ENCODE peak calls at places on chromosome 4, in seven cellular contexts. One of them, this sample, is unnamed.

GRCh38 chr4:123415977-123416376 is 19.4 kb downstream of the SPRY1 start:
- DNase-seq in RWPE1: no peak
- DNase-seq in WTC11: no peak
- DNase-seq in breast epithelium: no peak
- DNase-seq in stomach: no peak
- DNase-seq in left ventricle myocardium inferior: no peak
- DNase-seq in lower lobe of right lung: no peak
- DNase-seq in this sample: no peak

GRCh38 chr4:37597019-37597418 is 89.2 kb downstream of the RELL1 start:
- DNase-seq in WTC11: no peak
- DNase-seq in left ventricle myocardium inferior: no peak
- DNase-seq in stomach: no peak
- DNase-seq in RWPE1: no peak
- DNase-seq in breast epithelium: no peak
- DNase-seq in lower lobe of right lung: no peak
- DNase-seq in this sample: no peak

GRCh38 chr4:62209757-62210156 is 1009.6 kb downstream of the ADGRL3 start:
- DNase-seq in left ventricle myocardium inferior: no peak
- DNase-seq in RWPE1: no peak
- DNase-seq in breast epithelium: no peak
- DNase-seq in WTC11: no peak
- DNase-seq in lower lobe of right lung: no peak
- DNase-seq in stomach: no peak
- DNase-seq in this sample: no peak

GRCh38 chr4:185244763-185245162 is 35.4 kb downstream of the SNX25 start:
- DNase-seq in WTC11: no peak
- DNase-seq in RWPE1: no peak
- DNase-seq in stomach: no peak
- DNase-seq in left ventricle myocardium inferior: no peak
- DNase-seq in breast epithelium: no peak
- DNase-seq in lower lobe of right lung: no peak
- DNase-seq in this sample: no peak

GRCh38 chr4:112702892-112703291 is 65.9 kb downstream of the LARP7 start:
- DNase-seq in left ventricle myocardium inferior: no peak
- DNase-seq in RWPE1: no peak
- DNase-seq in stomach: no peak
- DNase-seq in WTC11: no peak
- DNase-seq in breast epithelium: no peak
- DNase-seq in lower lobe of right lung: no peak
- DNase-seq in this sample: no peak

GRCh38 chr4:118814901-118815300 is 21.0 kb downstream of the SEC24D start:
- DNase-seq in RWPE1: no peak
- DNase-seq in left ventricle myocardium inferior: no peak
- DNase-seq in WTC11: no peak
- DNase-seq in lower lobe of right lung: no peak
- DNase-seq in stomach: no peak
- DNase-seq in breast epithelium: no peak
- DNase-seq in this sample: no peak

GRCh38 chr4:114599231-114600065 is 841 bp downstream of the UGT8 start:
- DNase-seq in WTC11: peak; percentile 53
- DNase-seq in lower lobe of right lung: no peak
- DNase-seq in stomach: peak; percentile 43
- DNase-seq in left ventricle myocardium inferior: no peak
- DNase-seq in RWPE1: peak; percentile 27
- DNase-seq in breast epithelium: no peak
- DNase-seq in this sample: peak; percentile 15

GRCh38 chr4:140102406-140102805 is 51.6 kb downstream of the MAML3 start:
- DNase-seq in breast epithelium: no peak
- DNase-seq in WTC11: no peak
- DNase-seq in left ventricle myocardium inferior: no peak
- DNase-seq in stomach: no peak
- DNase-seq in RWPE1: no peak
- DNase-seq in lower lobe of right lung: no peak
- DNase-seq in this sample: no peak

GRCh38 chr4:107036602-107037151 is 564 bp upstream of the DKK2 start:
- DNase-seq in WTC11: no peak
- DNase-seq in lower lobe of right lung: no peak
- DNase-seq in RWPE1: no peak
- DNase-seq in breast epithelium: no peak
- DNase-seq in left ventricle myocardium inferior: no peak
- DNase-seq in stomach: no peak
- DNase-seq in this sample: no peak

GRCh38 chr4:176745902-176746301 is 46.8 kb downstream of the VEGFC start:
- DNase-seq in stomach: no peak
- DNase-seq in WTC11: no peak
- DNase-seq in breast epithelium: no peak
- DNase-seq in lower lobe of right lung: no peak
- DNase-seq in RWPE1: no peak
- DNase-seq in left ventricle myocardium inferior: no peak
- DNase-seq in this sample: no peak

GRCh38 chr4:102438873-102439614 is 62.1 kb upstream of the NFKB1 start:
- DNase-seq in left ventricle myocardium inferior: no peak
- DNase-seq in RWPE1: peak; percentile 75
- DNase-seq in stomach: no peak
- DNase-seq in breast epithelium: no peak
- DNase-seq in lower lobe of right lung: no peak
- DNase-seq in WTC11: no peak
- DNase-seq in this sample: no peak

GRCh38 chr4:100591156-100591876 is 73.5 kb upstream of the EMCN start:
- DNase-seq in lower lobe of right lung: peak; percentile 56
- DNase-seq in breast epithelium: no peak
- DNase-seq in stomach: peak; percentile 86
- DNase-seq in RWPE1: no peak
- DNase-seq in left ventricle myocardium inferior: peak; percentile 51
- DNase-seq in WTC11: no peak
- DNase-seq in this sample: no peak

GRCh38 chr4:2798399-2799301 is 5.8 kb downstream of the SH3BP2 start:
- DNase-seq in RWPE1: no peak
- DNase-seq in left ventricle myocardium inferior: peak; percentile 81
- DNase-seq in lower lobe of right lung: peak; percentile 88
- DNase-seq in breast epithelium: no peak
- DNase-seq in stomach: peak; percentile 73
- DNase-seq in WTC11: no peak
- DNase-seq in this sample: peak; percentile 75

GRCh38 chr4:36208884-36209473 is 35.3 kb downstream of the ARAP2 start:
- DNase-seq in RWPE1: no peak
- DNase-seq in left ventricle myocardium inferior: no peak
- DNase-seq in lower lobe of right lung: no peak
- DNase-seq in stomach: no peak
- DNase-seq in breast epithelium: no peak
- DNase-seq in WTC11: no peak
- DNase-seq in this sample: peak; percentile 21

GRCh38 chr4:2101346-2102044 is 42.4 kb downstream of the NAT8L start:
- DNase-seq in WTC11: no peak
- DNase-seq in breast epithelium: no peak
- DNase-seq in RWPE1: peak; percentile 62
- DNase-seq in stomach: no peak
- DNase-seq in left ventricle myocardium inferior: no peak
- DNase-seq in lower lobe of right lung: no peak
- DNase-seq in this sample: no peak

DNA sequence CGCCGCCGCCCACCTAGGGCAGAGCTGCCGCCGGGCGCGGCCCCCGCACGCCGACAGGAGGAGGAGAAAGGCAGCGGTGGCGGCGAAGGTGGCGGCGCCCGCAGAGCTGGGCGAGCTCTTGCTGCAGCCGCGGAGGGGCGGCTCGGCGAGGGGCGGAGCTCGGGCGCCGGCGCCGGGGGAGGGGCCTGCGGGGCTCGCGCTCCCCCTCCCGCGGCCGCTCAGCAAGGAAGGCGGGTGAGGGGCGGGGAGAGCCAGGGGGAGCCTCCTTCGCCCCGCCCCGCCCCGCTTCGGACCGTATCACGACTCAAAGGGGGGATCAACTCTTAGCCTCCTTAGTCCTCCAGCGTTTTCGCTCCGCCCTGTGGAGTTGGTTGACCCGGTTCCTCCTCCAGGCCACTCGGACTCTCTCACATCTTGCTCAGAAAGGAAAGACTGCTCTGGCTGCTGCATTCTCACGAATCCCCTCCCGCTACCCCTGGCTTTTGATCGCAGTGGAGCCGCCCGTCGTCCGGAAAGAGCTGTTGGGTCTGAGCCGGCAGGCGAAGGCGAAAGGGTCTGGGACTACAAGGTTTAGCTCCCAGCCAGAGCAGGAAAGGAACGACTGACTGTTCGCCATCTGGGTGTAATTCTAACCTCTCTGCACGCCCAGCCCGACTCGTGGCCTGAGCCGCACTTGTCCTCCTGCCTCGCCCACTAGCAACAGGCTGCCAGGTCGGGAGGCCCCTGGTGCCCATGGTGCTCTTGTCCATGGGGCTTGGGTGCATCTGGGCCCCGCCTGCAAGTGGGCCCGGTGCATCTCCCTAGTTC is at the start of gene ATP8A1:
- DNase-seq in WTC11: peak; percentile 94
- DNase-seq in stomach: peak; percentile 95
- DNase-seq in RWPE1: peak; percentile 92
- DNase-seq in breast epithelium: peak; percentile 85
- DNase-seq in left ventricle myocardium inferior: peak; percentile 96
- DNase-seq in lower lobe of right lung: peak; percentile 96
- DNase-seq in this sample: peak; percentile 97
- TF ChIP-seq CTCF in WTC11: no peak
- TF ChIP-seq CTCF in stomach: peak; percentile 12
- TF ChIP-seq CTCF in RWPE1: no peak
- TF ChIP-seq CTCF in breast epithelium: peak; percentile 17
- TF ChIP-seq CTCF in left ventricle myocardium inferior: no peak
- TF ChIP-seq CTCF in lower lobe of right lung: no peak
- TF ChIP-seq CTCF in this sample: no peak

GRCh38 chr4:21139327-21139726 is 439.1 kb downstream of the PACRGL start:
- DNase-seq in WTC11: no peak
- DNase-seq in stomach: no peak
- DNase-seq in left ventricle myocardium inferior: no peak
- DNase-seq in lower lobe of right lung: no peak
- DNase-seq in breast epithelium: no peak
- DNase-seq in RWPE1: no peak
- DNase-seq in this sample: no peak

GRCh38 chr4:21136231-21136630 is 436.0 kb downstream of the PACRGL start:
- DNase-seq in left ventricle myocardium inferior: no peak
- DNase-seq in stomach: no peak
- DNase-seq in RWPE1: no peak
- DNase-seq in breast epithelium: no peak
- DNase-seq in lower lobe of right lung: no peak
- DNase-seq in WTC11: no peak
- DNase-seq in this sample: no peak

GRCh38 chr4:21130606-21131005 is 430.3 kb downstream of the PACRGL start:
- DNase-seq in RWPE1: no peak
- DNase-seq in breast epithelium: no peak
- DNase-seq in lower lobe of right lung: no peak
- DNase-seq in stomach: no peak
- DNase-seq in left ventricle myocardium inferior: no peak
- DNase-seq in WTC11: no peak
- DNase-seq in this sample: no peak

DNA sequence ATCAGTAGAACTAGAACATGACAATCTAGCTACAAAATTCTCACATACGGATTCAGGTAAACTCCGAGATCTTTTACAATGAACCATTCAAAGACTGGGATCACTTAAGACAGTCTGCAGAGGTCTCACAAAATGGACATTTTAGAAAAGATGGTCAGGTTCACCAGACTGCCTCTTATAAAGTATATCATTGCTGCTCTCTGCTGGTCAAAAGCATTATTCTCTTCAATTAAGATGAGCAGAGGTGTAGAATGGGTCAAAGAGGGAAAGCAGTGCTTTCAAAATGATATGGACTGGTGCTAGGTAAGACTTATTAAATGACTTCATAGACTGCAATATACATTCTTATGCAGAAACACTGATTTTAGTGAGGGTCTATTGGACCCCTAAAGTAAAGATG is 434.7 kb downstream of the PACRGL start:
- DNase-seq in lower lobe of right lung: no peak
- DNase-seq in RWPE1: no peak
- DNase-seq in left ventricle myocardium inferior: no peak
- DNase-seq in stomach: no peak
- DNase-seq in WTC11: no peak
- DNase-seq in breast epithelium: no peak
- DNase-seq in this sample: no peak
- TF ChIP-seq CTCF in lower lobe of right lung: peak; percentile 18
- TF ChIP-seq CTCF in RWPE1: no peak
- TF ChIP-seq CTCF in left ventricle myocardium inferior: no peak
- TF ChIP-seq CTCF in stomach: no peak
- TF ChIP-seq CTCF in WTC11: peak; percentile 16
- TF ChIP-seq CTCF in breast epithelium: no peak
- TF ChIP-seq CTCF in this sample: no peak

GRCh38 chr4:188661502-188661901 is 522.3 kb downstream of the TRIML1 start:
- DNase-seq in RWPE1: no peak
- DNase-seq in stomach: no peak
- DNase-seq in breast epithelium: no peak
- DNase-seq in left ventricle myocardium inferior: no peak
- DNase-seq in WTC11: no peak
- DNase-seq in lower lobe of right lung: no peak
- DNase-seq in this sample: no peak

GRCh38 chr4:188657365-188657764 is 518.1 kb downstream of the TRIML1 start:
- DNase-seq in stomach: no peak
- DNase-seq in left ventricle myocardium inferior: no peak
- DNase-seq in breast epithelium: no peak
- DNase-seq in WTC11: no peak
- DNase-seq in lower lobe of right lung: no peak
- DNase-seq in RWPE1: no peak
- DNase-seq in this sample: no peak

GRCh38 chr4:188663369-188663768 is 524.1 kb downstream of the TRIML1 start:
- DNase-seq in WTC11: no peak
- DNase-seq in left ventricle myocardium inferior: no peak
- DNase-seq in breast epithelium: no peak
- DNase-seq in lower lobe of right lung: no peak
- DNase-seq in RWPE1: no peak
- DNase-seq in stomach: no peak
- DNase-seq in this sample: no peak

GRCh38 chr4:188660796-188661195 is 521.6 kb downstream of the TRIML1 start:
- DNase-seq in RWPE1: no peak
- DNase-seq in breast epithelium: no peak
- DNase-seq in WTC11: no peak
- DNase-seq in stomach: no peak
- DNase-seq in lower lobe of right lung: no peak
- DNase-seq in left ventricle myocardium inferior: no peak
- DNase-seq in this sample: no peak

DNA sequence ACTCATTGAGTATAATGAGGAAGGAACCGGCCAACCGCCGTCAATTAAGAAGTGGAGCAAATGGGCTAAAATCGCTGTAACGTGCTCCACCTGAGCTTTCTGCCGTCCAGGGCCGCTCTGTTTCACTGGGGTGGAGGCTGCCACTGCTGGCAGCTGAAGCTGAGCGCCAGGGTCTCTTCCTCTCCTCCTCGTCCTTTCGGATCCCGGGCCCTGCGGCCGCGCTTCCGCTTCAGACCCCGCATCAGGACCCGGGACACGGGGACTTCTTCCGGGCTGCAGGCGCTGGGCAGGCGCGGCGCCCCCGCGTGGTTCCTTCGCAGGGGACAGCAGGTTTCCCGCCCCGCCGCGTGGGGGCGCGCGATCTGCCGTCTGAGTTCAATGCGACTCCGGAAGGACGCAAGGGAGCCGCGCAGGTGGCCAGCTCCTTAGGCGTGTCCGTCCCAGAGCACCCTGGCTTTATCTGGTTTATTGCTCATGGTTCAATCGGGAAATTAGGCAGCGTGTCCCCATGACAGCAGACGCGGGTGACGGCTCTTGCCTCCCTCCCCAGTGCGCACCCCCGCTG is 519.8 kb downstream of the TRIML1 start:
- DNase-seq in WTC11: peak; percentile 68
- DNase-seq in stomach: no peak
- DNase-seq in RWPE1: no peak
- DNase-seq in left ventricle myocardium inferior: no peak
- DNase-seq in breast epithelium: no peak
- DNase-seq in lower lobe of right lung: no peak
- DNase-seq in this sample: no peak
- TF ChIP-seq CTCF in WTC11: peak; percentile 45
- TF ChIP-seq CTCF in stomach: no peak
- TF ChIP-seq CTCF in RWPE1: no peak
- TF ChIP-seq CTCF in left ventricle myocardium inferior: no peak
- TF ChIP-seq CTCF in breast epithelium: no peak
- TF ChIP-seq CTCF in lower lobe of right lung: no peak
- TF ChIP-seq CTCF in this sample: no peak

GRCh38 chr4:152676052-152676854 is 3.5 kb downstream of the TMEM154 start:
- DNase-seq in stomach: no peak
- DNase-seq in WTC11: no peak
- DNase-seq in lower lobe of right lung: no peak
- DNase-seq in breast epithelium: no peak
- DNase-seq in left ventricle myocardium inferior: no peak
- DNase-seq in RWPE1: no peak
- DNase-seq in this sample: no peak
- TF ChIP-seq CTCF in stomach: no peak
- TF ChIP-seq CTCF in WTC11: no peak
- TF ChIP-seq CTCF in lower lobe of right lung: no peak
- TF ChIP-seq CTCF in breast epithelium: no peak
- TF ChIP-seq CTCF in left ventricle myocardium inferior: no peak
- TF ChIP-seq CTCF in RWPE1: no peak
- TF ChIP-seq CTCF in this sample: no peak